ENCODE peak calls at places on chromosomes 12 and 14, in ten cellular contexts. F is stomach, R is H1, J is HCT116, X is sigmoid colon, C is GM12878, T is endothelial cell of umbilical vein, I is transverse colon, W is K562, E is breast epithelium. D is an unnamed sample.

GRCh38 chr12:115320451-115320850 is 636.5 kb upstream of the TBX3 start:
- DNase-seq in W (no peak), J (no peak), F (no peak), I (no peak), R (no peak), E (no peak), X (no peak), T (no peak), C (no peak), D (no peak)

GRCh38 chr12:4293942-4294505 is 20.5 kb downstream of the CCND2 start:
- DNase-seq in I (no peak), X (no peak), T (no peak), J (no peak), C (no peak), F (no peak), W (no peak), R (no peak), E (no peak), D (no peak)

GRCh38 chr14:73059326-73059725 is 992 bp downstream of the RBM25 start:
- DNase-seq in W (no peak), T (peak), I (no peak), J (no peak), X (no peak), F (no peak), C (no peak), R (no peak), E (no peak), D (no peak)

GRCh38 chr14:55467307-55467706 is 26.9 kb upstream of the TBPL2 start:
- DNase-seq in T (no peak), F (no peak), J (no peak), W (no peak), E (no peak), C (no peak), I (no peak), R (no peak), X (no peak), D (no peak)

GRCh38 chr12:958449-959123 is 9.1 kb upstream of the RAD52 start:
- DNase-seq in C (peak), X (no peak), J (no peak), E (no peak), F (peak), T (peak), I (no peak), R (no peak), W (no peak), D (no peak)

GRCh38 chr12:9347328-9348127 is 139.3 kb upstream of the PZP start:
- DNase-seq in T (no peak), X (no peak), J (peak), I (no peak), R (no peak), E (no peak), W (no peak), C (no peak), F (no peak), D (no peak)

GRCh38 chr12:52604859-52605258 is 3.6 kb upstream of the KRT72 start:
- DNase-seq in T (no peak), X (no peak), J (no peak), C (no peak), E (no peak), I (no peak), F (no peak), W (peak), R (no peak), D (peak)

GRCh38 chr12:116160196-116160595 is 117.3 kb downstream of the MED13L start:
- DNase-seq in E (no peak), X (no peak), J (peak), W (no peak), I (no peak), R (no peak), T (no peak), C (no peak), F (no peak), D (no peak)

DNA sequence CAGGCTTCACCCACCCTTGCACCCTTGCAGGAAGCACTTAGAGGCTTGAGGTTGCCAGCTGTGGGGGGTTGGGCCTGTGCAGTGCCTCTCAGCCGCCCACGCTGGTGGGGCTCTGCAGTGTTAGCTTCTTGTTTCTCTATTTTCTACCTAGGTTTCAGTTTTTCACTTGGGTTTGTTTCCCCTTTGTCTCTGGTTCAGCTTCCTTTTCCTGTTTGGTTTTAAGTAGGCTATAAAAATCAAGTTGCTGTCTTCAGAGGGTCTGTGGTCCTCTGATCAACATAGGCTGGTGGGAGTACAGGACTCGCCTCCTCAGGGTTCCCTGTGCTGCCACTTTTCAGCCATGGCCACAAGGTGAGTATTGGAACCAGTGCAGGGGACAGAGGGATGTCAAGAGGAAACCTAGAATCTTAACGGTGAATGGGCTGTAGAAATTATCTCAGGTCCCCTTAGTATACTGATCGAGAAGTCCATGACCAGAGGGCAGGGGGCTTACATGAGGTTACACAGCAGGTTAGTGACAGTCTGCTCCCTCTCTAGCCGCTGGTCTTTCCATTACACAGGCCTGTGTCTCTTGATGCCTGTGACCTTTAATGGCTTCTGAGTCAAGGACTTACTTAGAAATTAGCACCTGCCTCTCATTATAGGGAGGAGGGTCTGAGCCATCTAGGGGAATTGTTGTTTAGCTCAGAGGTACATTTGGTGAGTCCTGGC is at the start of gene EVL:
- DNase-seq in T (peak), R (no peak), F (peak), J (no peak), E (no peak), W (no peak), X (no peak), C (peak), I (peak), D (no peak)
- TF ChIP-seq POLR2A in T (no peak), R (no peak), F (no peak), J (no peak), E (no peak), W (no peak), X (no peak), C (peak), I (peak), D (no peak)

GRCh38 chr14:99132821-99133562 is 139.0 kb downstream of the BCL11B start:
- DNase-seq in E (no peak), X (peak), C (no peak), W (no peak), T (no peak), I (no peak), R (no peak), F (peak), J (no peak), D (peak)
- H3K4me3 ChIP-seq in E (no peak), X (no peak), C (no peak), W (no peak), T (no peak), I (no peak), R (no peak), F (no peak), J (no peak), D (no peak)

GRCh38 chr12:40632933-40633332 is 59.3 kb upstream of the CNTN1 start:
- DNase-seq in I (no peak), T (no peak), C (no peak), F (no peak), E (no peak), X (no peak), J (no peak), W (no peak), R (no peak), D (no peak)
- TF ChIP-seq POLR2AphosphoS5 in I (no peak), T (no peak), C (no peak), F (no peak), E (no peak), X (no peak), J (no peak), W (no peak), R (no peak), D (no peak)

DNA sequence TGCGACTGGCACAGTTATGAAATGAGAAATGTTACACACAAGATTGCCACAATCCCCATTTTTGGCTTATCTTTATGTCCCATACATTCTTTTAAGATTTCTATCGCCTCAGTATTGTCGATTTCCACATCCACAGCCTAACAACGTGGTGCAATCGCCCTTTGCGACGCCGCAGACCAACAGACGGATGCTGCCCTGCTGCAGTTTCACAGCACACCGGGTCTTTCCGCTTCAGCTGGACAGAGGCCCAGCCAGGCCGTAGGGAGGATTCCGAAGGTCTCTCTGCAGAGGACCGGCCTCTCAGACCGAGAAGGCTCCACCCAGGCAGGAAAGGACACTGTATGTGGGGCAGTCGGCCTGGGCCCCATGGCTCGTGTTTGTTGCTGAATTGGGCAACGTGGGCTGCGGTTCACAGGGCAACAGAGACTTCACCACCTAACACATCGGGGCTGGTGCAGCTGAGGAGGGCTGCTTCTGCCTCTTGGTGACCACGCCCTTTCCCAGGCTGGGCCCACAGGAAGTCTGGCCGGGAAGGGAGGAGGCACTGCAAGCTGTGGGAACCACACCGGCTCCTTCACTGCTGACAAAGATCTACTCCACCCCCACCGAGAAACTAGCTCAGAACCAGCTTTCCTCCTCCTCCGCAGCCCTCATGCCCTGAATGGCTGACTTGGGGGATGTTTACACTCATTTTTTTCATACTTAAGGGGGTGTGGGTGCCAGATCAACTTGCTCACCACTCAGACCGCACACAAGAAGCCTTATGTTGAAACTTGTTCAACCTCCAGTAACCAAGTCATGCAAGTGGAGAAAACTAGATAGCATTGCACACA is 32.9 kb upstream of the MDM1 start:
- DNase-seq in C (peak), X (peak), I (peak), F (peak), T (peak), J (peak), R (no peak), E (peak), W (peak), D (peak)
- TF ChIP-seq POLR2A in C (peak), X (no peak), I (peak), F (no peak), T (peak), J (peak), R (no peak), E (peak), W (peak), D (no peak)